ENCODE peak calls at places on chromosome 17, in nine cellular contexts. N is hypothalamus; A is left ventricle myocardium superior; L is GM12865; C is HAP-1; V is HEK293T; K is epithelial cell of proximal tubule; D is activated T-cell treated with anti-CD3 and anti-CD28 coated beads, Interleukin-2, amount 50 U/mL, for 48 hours; Z is stimulated activated CD4-positive, alpha-beta T cell treated with anti-CD3 and anti-CD28 coated beads, Interleukin-1b, Interleukin-23, amount 100 ng/mL, for 4 hours. P is an unnamed sample.

GRCh38 chr17:69418535-69418934 is 4.0 kb downstream of the MAP2K6 start:
- DNase-seq in Z (no peak), C (no peak), L (no peak), N (no peak), A (no peak), D (no peak), V (no peak), K (no peak), P (peak; percentile 36)

GRCh38 chr17:16040710-16041251 is 41.2 kb downstream of the TTC19 start:
- DNase-seq in V (no peak), D (no peak), C (no peak), K (peak; percentile 29), L (no peak), Z (no peak), A (no peak), N (no peak), P (peak; percentile 78)

GRCh38 chr17:58210922-58211321 is 8.1 kb downstream of the MKS1 start:
- DNase-seq in K (no peak), V (no peak), L (no peak), D (no peak), Z (no peak), A (no peak), N (no peak), C (no peak), P (no peak)

GRCh38 chr17:28738680-28739384 is 5.0 kb upstream of the TRAF4 start:
- DNase-seq in A (no peak), K (no peak), C (no peak), Z (peak; percentile 61), V (no peak), N (no peak), L (peak; percentile 91), D (peak; percentile 57), P (no peak)

GRCh38 chr17:60993497-60993896 is 315.8 kb downstream of the BCAS3 start:
- DNase-seq in D (no peak), K (no peak), V (no peak), N (no peak), A (no peak), Z (no peak), C (no peak), L (no peak), P (no peak)

GRCh38 chr17:67891481-67892119 is 66.3 kb downstream of the BPTF start:
- DNase-seq in D (no peak), Z (no peak), A (peak; percentile 44), K (peak; percentile 6), V (peak; percentile 46), N (peak; percentile 7), C (no peak), L (no peak), P (peak; percentile 88)

GRCh38 chr17:22300731-22301352 is 608.5 kb downstream of the KCNJ18 start:
- DNase-seq in K (no peak), A (no peak), N (no peak), V (no peak), C (no peak), Z (no peak), L (no peak), D (no peak), P (no peak)

GRCh38 chr17:4969551-4970231 is 2.1 kb upstream of the SPAG7 start:
- DNase-seq in V (no peak), D (peak; percentile 76), N (no peak), L (no peak), K (no peak), Z (no peak), A (no peak), C (no peak), P (peak; percentile 32)

GRCh38 chr17:72697602-72698146 is 394.8 kb downstream of the SLC39A11 start:
- DNase-seq in D (no peak), L (no peak), V (no peak), K (no peak), Z (no peak), A (no peak), C (peak; percentile 32), N (peak; percentile 17), P (no peak)

GRCh38 chr17:17039911-17040310 is 2.3 kb upstream of the MPRIP start:
- DNase-seq in K (no peak), N (no peak), A (no peak), Z (no peak), C (no peak), D (no peak), L (no peak), V (no peak), P (no peak)

GRCh38 chr17:8164815-8165131 is 2.0 kb upstream of the VAMP2 start:
- DNase-seq in C (no peak), D (no peak), Z (no peak), A (no peak), N (no peak), L (no peak), K (no peak), V (no peak), P (no peak)

GRCh38 chr17:17540278-17540906 is 44.2 kb upstream of the RASD1 start:
- DNase-seq in A (no peak), V (no peak), K (no peak), Z (no peak), D (no peak), N (no peak), L (no peak), C (no peak), P (no peak)

GRCh38 chr17:51951737-51952136 is 206.8 kb downstream of the CA10 start:
- DNase-seq in A (no peak), K (no peak), D (no peak), C (no peak), Z (no peak), V (no peak), N (no peak), L (no peak), P (no peak)

GRCh38 chr17:29590261-29590978 is 972 bp upstream of the GIT1 start:
- DNase-seq in L (no peak), C (no peak), D (peak; percentile 63), Z (no peak), N (peak; percentile 71), A (peak; percentile 40), V (no peak), K (no peak), P (peak; percentile 52)

GRCh38 chr17:14205380-14205779 is 31.3 kb downstream of the CDRT15 start:
- DNase-seq in D (no peak), A (no peak), Z (no peak), C (no peak), L (no peak), K (no peak), V (no peak), N (no peak), P (no peak)

GRCh38 chr17:59491353-59492090 is 73.9 kb upstream of the DHX40 start:
- DNase-seq in Z (no peak), V (no peak), D (no peak), K (no peak), A (no peak), L (no peak), C (no peak), N (no peak), P (peak; percentile 25)

GRCh38 chr17:78745407-78746088 is 36.5 kb downstream of the CYTH1 start:
- DNase-seq in N (no peak), K (no peak), A (no peak), L (peak; percentile 75), D (no peak), V (no peak), C (peak; percentile 61), Z (no peak), P (peak; percentile 42)

GRCh38 chr17:81035389-81036127 is 607 bp downstream of the BAIAP2 start:
- DNase-seq in K (no peak), V (no peak), C (peak; percentile 55), D (peak; percentile 47), N (no peak), Z (no peak), L (no peak), A (peak; percentile 46), P (peak; percentile 77)

GRCh38 chr17:48023408-48024148 is 14.0 kb downstream of the COPZ2 start:
- DNase-seq in D (peak; percentile 60), C (peak; percentile 89), A (peak; percentile 93), V (no peak), L (peak; percentile 30), K (no peak), N (peak; percentile 81), Z (peak; percentile 35), P (peak; percentile 55)

GRCh38 chr17:81314410-81315169 is 19.5 kb upstream of the SLC38A10 start:
- DNase-seq in C (no peak), Z (no peak), N (no peak), D (no peak), K (no peak), L (no peak), V (no peak), A (no peak), P (no peak)

GRCh38 chr17:6910987-6911603 is 79.6 kb upstream of the TEKT1 start:
- DNase-seq in C (no peak), K (peak; percentile 19), D (no peak), Z (no peak), A (no peak), V (no peak), N (no peak), L (peak; percentile 46), P (peak; percentile 46)

GRCh38 chr17:63540581-63540980 is 9.7 kb upstream of the DCAF7 start:
- DNase-seq in L (no peak), A (no peak), K (no peak), N (no peak), D (no peak), C (no peak), Z (no peak), V (no peak), P (no peak)

GRCh38 chr17:74542166-74542565 is 3.7 kb downstream of the CD300C start:
- DNase-seq in L (no peak), A (no peak), K (no peak), D (no peak), V (no peak), Z (no peak), N (no peak), C (no peak), P (no peak)

GRCh38 chr17:2192367-2193028 is 111.1 kb downstream of the SMG6 start:
- DNase-seq in Z (no peak), V (no peak), D (peak; percentile 72), K (no peak), L (peak; percentile 87), A (no peak), N (peak; percentile 35), C (no peak), P (peak; percentile 99)

GRCh38 chr17:69445132-69445531 is 30.6 kb downstream of the MAP2K6 start:
- DNase-seq in C (no peak), L (no peak), Z (no peak), D (no peak), N (no peak), A (no peak), K (no peak), V (no peak), P (no peak)

GRCh38 chr17:76599699-76600460 is 14.2 kb upstream of the ST6GALNAC2 start:
- DNase-seq in N (no peak), V (no peak), A (no peak), D (no peak), L (no peak), K (no peak), Z (no peak), C (no peak), P (no peak)

GRCh38 chr17:29237476-29238132 is 9.1 kb upstream of the CRYBA1 start:
- DNase-seq in N (no peak), L (no peak), D (no peak), V (no peak), C (no peak), K (no peak), Z (no peak), A (no peak), P (peak; percentile 85)

GRCh38 chr17:39605492-39606433 is 2.0 kb downstream of the NEUROD2 start:
- DNase-seq in L (no peak), V (no peak), Z (no peak), N (no peak), D (peak; percentile 47), C (no peak), A (no peak), K (no peak), P (peak; percentile 10)

GRCh38 chr17:79203016-79203415 is 128.4 kb downstream of the ENGASE start:
- DNase-seq in C (no peak), V (no peak), A (no peak), N (no peak), L (no peak), Z (no peak), D (no peak), K (no peak), P (no peak)

GRCh38 chr17:63452979-63453551 is 7.0 kb upstream of the CYB561 start:
- DNase-seq in A (peak; percentile 21), V (no peak), N (no peak), D (no peak), Z (no peak), C (no peak), K (no peak), L (no peak), P (no peak)

GRCh38 chr17:57442401-57442823 is 186.1 kb downstream of the MSI2 start:
- DNase-seq in V (no peak), C (no peak), L (no peak), A (no peak), D (no peak), K (no peak), N (no peak), Z (no peak), P (peak; percentile 76)

P was measured in amniotic epithelial cell.